ENCODE peak calls at places on chromosomes 6 and 20, in nine cellular contexts. D is hepatocyte, W is mammary epithelial cell, P is fibroblast of lung, A is retinal pigment epithelial cell, N is bronchial epithelial cell, K is astrocyte of the spinal cord, Y is right lobe of liver, Z is GM23338. F is an unnamed sample.

GRCh38 chr6:14975124-14975815 is 270.6 kb upstream of the JARID2 start:
- DNase-seq in Y (no peak), D (no peak), K (no peak), P (peak; percentile 48), Z (peak; percentile 64), W (no peak), A (no peak), N (no peak), F (no peak)

GRCh38 chr6:137234505-137234863 is 15.3 kb upstream of the IFNGR1 start:
- DNase-seq in P (no peak), W (peak; percentile 66), D (peak; percentile 37), Z (no peak), K (no peak), A (no peak), N (peak; percentile 84), Y (no peak), F (no peak)

GRCh38 chr6:168962886-168963285 is 290.8 kb downstream of the THBS2 start:
- DNase-seq in A (no peak), P (no peak), K (no peak), D (no peak), N (no peak), Y (no peak), Z (no peak), W (no peak), F (no peak)

GRCh38 chr20:41306061-41306727 is 11.3 kb downstream of the ZHX3 start:
- DNase-seq in P (no peak), A (no peak), K (no peak), W (no peak), Z (no peak), N (no peak), Y (no peak), D (no peak), F (no peak)

GRCh38 chr6:12343440-12344162 is 53.4 kb downstream of the EDN1 start:
- DNase-seq in K (no peak), A (no peak), D (peak; percentile 69), Y (peak; percentile 84), Z (no peak), P (no peak), W (no peak), N (no peak), F (no peak)

GRCh38 chr6:107730106-107730505 is 94.0 kb downstream of the SCML4 start:
- DNase-seq in Y (no peak), K (no peak), P (no peak), N (no peak), A (no peak), Z (peak; percentile 36), D (no peak), W (no peak), F (no peak)

GRCh38 chr6:43248107-43248506 is 4.8 kb downstream of the TTBK1 start:
- DNase-seq in P (no peak), D (no peak), Y (no peak), A (no peak), W (no peak), Z (no peak), K (no peak), N (no peak), F (no peak)

GRCh38 chr6:113842165-113842564 is 15.0 kb upstream of the MARCKS start:
- DNase-seq in P (peak; percentile 19), Y (no peak), W (no peak), K (peak; percentile 84), Z (no peak), D (no peak), A (no peak), N (no peak), F (no peak)

GRCh38 chr6:10406556-10406955 is 8.3 kb downstream of the TFAP2A start:
- DNase-seq in D (no peak), A (no peak), W (peak; percentile 75), P (no peak), K (no peak), Z (no peak), N (peak; percentile 91), Y (no peak), F (no peak)

GRCh38 chr6:67411036-67411435 is 1224.0 kb upstream of the ADGRB3 start:
- DNase-seq in N (peak; percentile 56), D (peak; percentile 3), P (no peak), W (no peak), Z (no peak), A (no peak), K (peak; percentile 38), Y (no peak), F (no peak)

GRCh38 chr6:169939554-169940164 is 188.2 kb downstream of the ERMARD start:
- DNase-seq in P (no peak), Y (no peak), K (no peak), W (no peak), N (no peak), D (no peak), A (no peak), Z (no peak), F (no peak)

GRCh38 chr6:166578536-166579233 is 7.8 kb downstream of the RAMACL start:
- DNase-seq in Z (no peak), A (no peak), N (no peak), W (no peak), K (no peak), P (no peak), D (no peak), Y (no peak), F (no peak)

GRCh38 chr20:21704408-21705385 is 767 bp upstream of the PAX1 start:
- DNase-seq in N (no peak), K (no peak), D (no peak), Z (peak; percentile 71), A (no peak), Y (no peak), P (no peak), W (no peak), F (no peak)

GRCh38 chr6:168915855-168916254 is 337.8 kb downstream of the THBS2 start:
- DNase-seq in Z (no peak), Y (no peak), W (no peak), N (no peak), P (no peak), D (peak; percentile 38), A (no peak), K (no peak), F (no peak)

GRCh38 chr20:47727909-47728361 is 57.3 kb downstream of the SULF2 start:
- DNase-seq in A (no peak), K (no peak), N (no peak), W (no peak), Z (no peak), D (no peak), P (no peak), Y (peak; percentile 45), F (no peak)

GRCh38 chr6:108134213-108134973 is 31.4 kb upstream of the NR2E1 start:
- DNase-seq in Y (no peak), Z (peak; percentile 58), D (no peak), K (no peak), N (no peak), A (no peak), W (no peak), P (no peak), F (no peak)

GRCh38 chr6:162856885-162857284 is 129.1 kb downstream of the PACRG start:
- DNase-seq in K (peak; percentile 92), W (peak; percentile 27), Y (no peak), A (peak; percentile 88), P (peak; percentile 83), D (peak; percentile 80), N (peak; percentile 85), Z (peak; percentile 91), F (peak; percentile 57)

GRCh38 chr6:149336529-149336928 is 19.0 kb downstream of the TAB2 start:
- DNase-seq in W (peak; percentile 70), A (no peak), Y (no peak), D (peak; percentile 8), Z (no peak), K (no peak), P (no peak), N (peak; percentile 86), F (no peak)

GRCh38 chr6:147710890-147711289 is 202.4 kb downstream of the SAMD5 start:
- DNase-seq in A (no peak), W (no peak), Z (no peak), N (no peak), K (no peak), Y (no peak), D (no peak), P (no peak), F (no peak)

GRCh38 chr6:147709396-147710272 is 201.1 kb downstream of the SAMD5 start:
- DNase-seq in W (no peak), K (no peak), Y (no peak), N (peak; percentile 53), D (peak; percentile 55), Z (no peak), A (peak; percentile 22), P (no peak), F (no peak)

GRCh38 chr6:147708170-147708569 is 199.7 kb downstream of the SAMD5 start:
- DNase-seq in A (no peak), D (no peak), W (no peak), P (no peak), K (no peak), Z (no peak), N (no peak), Y (no peak), F (no peak)

GRCh38 chr6:147712841-147713240 is 204.4 kb downstream of the SAMD5 start:
- DNase-seq in Z (no peak), K (no peak), W (no peak), Y (no peak), A (peak; percentile 73), P (no peak), D (no peak), N (no peak), F (no peak)

GRCh38 chr6:147711511-147711910 is 203.0 kb downstream of the SAMD5 start:
- DNase-seq in Z (no peak), N (no peak), K (no peak), A (peak; percentile 38), D (no peak), W (no peak), Y (no peak), P (no peak), F (no peak)
- H3K4me3 ChIP-seq in Z (no peak overlapping the region), N (no peak overlapping the region), K (no peak overlapping the region), A (no peak overlapping the region), D (no peak overlapping the region), W (no peak overlapping the region), Y (no peak overlapping the region), P (no peak overlapping the region), F (no peak overlapping the region)

DNA sequence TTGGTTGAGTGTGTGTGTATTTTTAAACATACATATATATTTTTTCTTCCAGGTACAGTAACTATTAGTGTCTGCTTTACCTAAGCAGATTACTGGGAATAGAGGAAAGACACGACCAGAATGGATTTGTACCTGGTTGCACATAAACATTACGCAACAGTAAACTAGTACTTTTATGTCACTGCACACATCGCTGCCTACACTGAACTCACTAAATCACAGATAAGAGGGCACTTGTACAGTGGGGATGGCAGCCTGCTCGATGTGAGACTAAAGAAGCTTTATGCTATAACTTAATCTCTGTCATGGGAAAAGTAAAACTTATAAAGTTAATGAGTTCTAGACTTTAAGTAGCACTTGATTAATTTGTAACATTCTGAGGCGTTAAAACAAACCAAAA is 89.5 kb upstream of the SIM1 start:
- DNase-seq in A (peak; percentile 19), D (peak; percentile 27), W (no peak), Z (no peak), P (no peak), K (no peak), Y (no peak), N (peak; percentile 4), F (peak; percentile 29)
- TF ChIP-seq CTCF in A (no peak), D (no peak), W (no peak), Z (no peak), P (no peak), K (no peak), Y (no peak), N (no peak), F (no peak)

GRCh38 chr6:28161410-28162079 is 19.9 kb downstream of the ZKSCAN8 start:
- DNase-seq in D (peak; percentile 82), P (peak; percentile 74), K (peak; percentile 70), Z (peak; percentile 95), N (peak; percentile 52), A (no peak), Y (peak; percentile 66), W (peak; percentile 60), F (no peak)
- H3K4me3 ChIP-seq in D (peak overlapping the region; percentile 44), P (peak overlapping the region; percentile 37), K (peak overlapping the region; percentile 55), Z (peak overlapping the region; percentile 50), N (peak overlapping the region; percentile 63), A (peak overlapping the region; percentile 59), Y (peak overlapping the region; percentile 39), W (peak overlapping the region; percentile 24), F (peak overlapping the region; percentile 60)

GRCh38 chr6:122400121-122400450 is 634 bp downstream of the HSF2 start:
- DNase-seq in Y (no peak), N (peak; percentile 3), Z (peak; percentile 40), A (no peak), K (peak; percentile 14), D (no peak), W (no peak), P (peak; percentile 8), F (no peak)
- TF ChIP-seq CTCF in Y (no peak), N (no peak), Z (no peak), A (no peak), K (no peak), D (no peak), W (no peak), P (no peak), F (no peak)